ENCODE peak calls at places on chromosomes 2 and 18, in four cellular contexts. One of them, this sample, is unnamed.

GRCh38 chr2:62042944-62043343 is 137.5 kb downstream of the COMMD1 start:
- DNase-seq in stomach: no peak
- DNase-seq in Caco-2: no peak
- DNase-seq in heart left ventricle: no peak
- DNase-seq in this sample: no peak

GRCh38 chr2:235659767-235660322 is 166.0 kb downstream of the AGAP1 start:
- DNase-seq in stomach: no peak
- DNase-seq in Caco-2: no peak
- DNase-seq in heart left ventricle: no peak
- DNase-seq in this sample: no peak

GRCh38 chr18:24397131-24397693 is 412 bp downstream of the OSBPL1A start:
- DNase-seq in stomach: peak
- DNase-seq in Caco-2: peak
- DNase-seq in heart left ventricle: peak
- DNase-seq in this sample: peak

GRCh38 chr2:88575630-88576029 is 51.6 kb downstream of the EIF2AK3 start:
- DNase-seq in stomach: no peak
- DNase-seq in Caco-2: no peak
- DNase-seq in heart left ventricle: no peak
- DNase-seq in this sample: no peak

GRCh38 chr2:231286964-231287363 is 88.5 kb downstream of the ARMC9 start:
- DNase-seq in stomach: no peak
- DNase-seq in Caco-2: no peak
- DNase-seq in heart left ventricle: no peak
- DNase-seq in this sample: no peak

GRCh38 chr2:132766573-132766972 is 96.6 kb upstream of the LYPD1 start:
- DNase-seq in stomach: no peak
- DNase-seq in Caco-2: no peak
- DNase-seq in heart left ventricle: no peak
- DNase-seq in this sample: no peak

GRCh38 chr18:5309888-5310470 is 14.5 kb upstream of the ZBTB14 start:
- DNase-seq in stomach: no peak
- DNase-seq in Caco-2: no peak
- DNase-seq in heart left ventricle: no peak
- DNase-seq in this sample: no peak

GRCh38 chr2:69216535-69217332 is 170.3 kb downstream of the GFPT1 start:
- DNase-seq in stomach: no peak
- DNase-seq in Caco-2: no peak
- DNase-seq in heart left ventricle: peak
- DNase-seq in this sample: no peak

GRCh38 chr2:162143969-162144368 is 8.1 kb downstream of the GCG start:
- DNase-seq in stomach: no peak
- DNase-seq in Caco-2: no peak
- DNase-seq in heart left ventricle: no peak
- DNase-seq in this sample: no peak

GRCh38 chr2:86094229-86094628 is 11.5 kb downstream of the POLR1A start:
- DNase-seq in stomach: no peak
- DNase-seq in Caco-2: no peak
- DNase-seq in heart left ventricle: no peak
- DNase-seq in this sample: no peak

GRCh38 chr2:164024396-164024795 is 288.6 kb upstream of the FIGN start:
- DNase-seq in stomach: no peak
- DNase-seq in Caco-2: no peak
- DNase-seq in heart left ventricle: no peak
- DNase-seq in this sample: no peak

GRCh38 chr2:178152033-178152432 is 39.8 kb downstream of the RBM45 start:
- DNase-seq in stomach: no peak
- DNase-seq in Caco-2: no peak
- DNase-seq in heart left ventricle: no peak
- DNase-seq in this sample: no peak

GRCh38 chr2:2280483-2280882 is 50.6 kb downstream of the MYT1L start:
- DNase-seq in stomach: no peak
- DNase-seq in Caco-2: no peak
- DNase-seq in heart left ventricle: no peak
- DNase-seq in this sample: no peak

GRCh38 chr2:181393472-181393871 is 63.7 kb upstream of the ITGA4 start:
- DNase-seq in stomach: no peak
- DNase-seq in Caco-2: no peak
- DNase-seq in heart left ventricle: no peak
- DNase-seq in this sample: no peak

GRCh38 chr2:30029804-30030203 is 108.4 kb upstream of the ALK start:
- DNase-seq in stomach: no peak
- DNase-seq in Caco-2: no peak
- DNase-seq in heart left ventricle: no peak
- DNase-seq in this sample: no peak

GRCh38 chr2:169767243-169767888 is 31.3 kb upstream of the SSB start:
- DNase-seq in stomach: peak
- DNase-seq in Caco-2: no peak
- DNase-seq in heart left ventricle: peak
- DNase-seq in this sample: peak

GRCh38 chr2:187959821-187960220 is 331.9 kb upstream of the GULP1 start:
- DNase-seq in stomach: no peak
- DNase-seq in Caco-2: no peak
- DNase-seq in heart left ventricle: no peak
- DNase-seq in this sample: no peak

GRCh38 chr2:12433641-12433990 is 283.1 kb upstream of the TRIB2 start:
- DNase-seq in stomach: peak
- DNase-seq in Caco-2: peak
- DNase-seq in heart left ventricle: no peak
- DNase-seq in this sample: peak

GRCh38 chr2:151030663-151031230 is 230.9 kb downstream of the RBM43 start:
- DNase-seq in stomach: no peak
- DNase-seq in Caco-2: no peak
- DNase-seq in heart left ventricle: no peak
- DNase-seq in this sample: no peak
- TF ChIP-seq CTCF in stomach: no peak
- TF ChIP-seq CTCF in Caco-2: peak
- TF ChIP-seq CTCF in heart left ventricle: no peak
- TF ChIP-seq CTCF in this sample: no peak

GRCh38 chr18:7116001-7116831 is 1.4 kb downstream of the LAMA1 start:
- DNase-seq in stomach: no peak
- DNase-seq in Caco-2: no peak
- DNase-seq in heart left ventricle: no peak
- DNase-seq in this sample: no peak
- H3K4me3 ChIP-seq in stomach: peak
- H3K4me3 ChIP-seq in Caco-2: no peak
- H3K4me3 ChIP-seq in heart left ventricle: peak
- H3K4me3 ChIP-seq in this sample: peak

DNA sequence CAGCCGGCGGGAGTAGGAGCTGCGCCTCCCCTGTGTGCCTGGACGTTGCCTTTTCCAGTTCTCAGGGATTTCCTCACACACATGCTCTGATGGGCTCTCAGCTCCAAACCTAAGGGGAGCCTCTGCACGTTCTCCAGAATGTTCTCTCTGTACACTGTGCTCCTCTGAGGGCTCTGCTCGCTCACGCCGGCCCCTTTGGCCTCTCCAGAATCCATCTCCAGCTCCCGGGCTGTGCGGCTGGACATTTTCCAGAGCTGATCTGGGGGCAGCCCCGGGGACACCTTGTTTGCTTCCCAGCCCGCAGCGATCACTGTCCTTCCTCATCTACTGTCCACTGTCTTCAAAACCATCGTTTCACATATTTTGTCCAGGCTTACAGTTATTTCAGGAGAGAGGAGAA is 245.4 kb upstream of the HDAC4 start:
- DNase-seq in stomach: no peak
- DNase-seq in Caco-2: no peak
- DNase-seq in heart left ventricle: no peak
- DNase-seq in this sample: no peak
- TF ChIP-seq CTCF in stomach: no peak
- TF ChIP-seq CTCF in Caco-2: no peak
- TF ChIP-seq CTCF in heart left ventricle: no peak
- TF ChIP-seq CTCF in this sample: no peak

DNA sequence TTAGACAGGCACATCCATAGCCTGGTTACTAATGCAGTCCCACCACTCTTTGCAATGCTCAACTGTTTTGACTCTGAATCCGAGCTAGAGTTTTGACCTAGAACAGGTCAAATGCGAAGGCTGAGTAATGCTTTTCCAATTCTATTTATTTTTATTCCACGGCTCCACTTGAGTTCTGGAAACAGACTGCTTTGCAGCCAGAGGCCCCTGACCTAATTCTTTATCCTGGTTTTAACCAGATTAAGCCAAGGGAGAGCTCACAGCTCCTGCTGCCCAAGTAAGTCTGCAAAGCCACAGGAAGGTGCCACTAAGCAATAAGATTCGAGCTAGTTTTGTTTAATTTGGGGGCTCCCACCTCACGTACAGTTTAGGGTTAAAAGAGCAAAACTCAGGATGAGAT is 51.4 kb downstream of the MREG start:
- DNase-seq in stomach: no peak
- DNase-seq in Caco-2: no peak
- DNase-seq in heart left ventricle: no peak
- DNase-seq in this sample: peak
- H3K4me3 ChIP-seq in stomach: no peak
- H3K4me3 ChIP-seq in Caco-2: no peak
- H3K4me3 ChIP-seq in heart left ventricle: no peak
- H3K4me3 ChIP-seq in this sample: peak

GRCh38 chr18:79401494-79402208 is 5.9 kb downstream of the NFATC1 start:
- DNase-seq in stomach: no peak
- DNase-seq in Caco-2: no peak
- DNase-seq in heart left ventricle: no peak
- DNase-seq in this sample: no peak

GRCh38 chr18:79399275-79400081 is 3.7 kb downstream of the NFATC1 start:
- DNase-seq in stomach: no peak
- DNase-seq in Caco-2: no peak
- DNase-seq in heart left ventricle: peak
- DNase-seq in this sample: no peak

GRCh38 chr18:79400591-79401381 is 5.1 kb downstream of the NFATC1 start:
- DNase-seq in stomach: no peak
- DNase-seq in Caco-2: no peak
- DNase-seq in heart left ventricle: peak
- DNase-seq in this sample: no peak

GRCh38 chr18:79397830-79398761 is 2.4 kb downstream of the NFATC1 start:
- DNase-seq in stomach: no peak
- DNase-seq in Caco-2: no peak
- DNase-seq in heart left ventricle: peak
- DNase-seq in this sample: no peak

GRCh38 chr18:79400091-79400590 is 4.4 kb downstream of the NFATC1 start:
- DNase-seq in stomach: peak
- DNase-seq in Caco-2: no peak
- DNase-seq in heart left ventricle: peak
- DNase-seq in this sample: peak
- TF ChIP-seq CTCF in stomach: no peak
- TF ChIP-seq CTCF in Caco-2: no peak
- TF ChIP-seq CTCF in heart left ventricle: no peak
- TF ChIP-seq CTCF in this sample: no peak

DNA sequence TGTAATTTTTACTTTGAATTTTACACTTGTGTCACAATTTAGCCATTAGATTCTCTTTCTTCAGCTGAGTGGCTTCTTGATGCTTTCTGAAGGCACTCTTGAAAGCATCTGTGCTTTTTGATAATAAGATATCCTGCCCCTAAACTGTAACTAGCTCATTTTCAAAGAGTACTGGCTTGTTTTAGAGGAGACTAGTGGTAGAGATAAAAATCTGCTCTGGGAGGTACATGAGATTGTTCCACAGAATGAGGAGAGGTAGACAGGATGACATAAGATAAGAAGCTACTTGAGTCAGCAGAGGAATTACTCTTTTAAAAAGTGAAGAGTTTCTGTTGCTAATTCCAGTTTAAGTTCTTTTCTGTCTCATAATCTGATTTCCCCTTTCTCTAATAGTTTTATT is 10.6 kb downstream of the PLEKHB2 start:
- DNase-seq in stomach: no peak
- DNase-seq in Caco-2: no peak
- DNase-seq in heart left ventricle: no peak
- DNase-seq in this sample: no peak
- H3K4me3 ChIP-seq in stomach: no peak
- H3K4me3 ChIP-seq in Caco-2: no peak
- H3K4me3 ChIP-seq in heart left ventricle: no peak
- H3K4me3 ChIP-seq in this sample: no peak